ENCODE peak calls at places on chromosomes 13 and 19, in four cellular contexts. C is cardiac fibroblast, W is AG10803, N is A549. U is an unnamed sample.

GRCh38 chr13:73411067-73411809 is 352.4 kb downstream of the KLF5 start:
- DNase-seq in C (no peak), W (no peak), N (peak), U (no peak)

GRCh38 chr13:114025432-114026127 is 51.7 kb upstream of the C13orf46 start:
- DNase-seq in C (peak), W (peak), N (no peak), U (no peak)

GRCh38 chr13:85724554-85725432 is 74.4 kb downstream of the SLITRK6 start:
- DNase-seq in C (no peak), W (no peak), N (no peak), U (no peak)

GRCh38 chr13:29523199-29523931 is 72.1 kb downstream of the SLC7A1 start:
- DNase-seq in C (peak), W (peak), N (no peak), U (no peak)

GRCh38 chr19:38303517-38304351 is at the start of gene C19orf33:
- DNase-seq in C (peak), W (no peak), N (peak), U (no peak)

GRCh38 chr19:50341091-50341564 is 12.0 kb upstream of the KCNC3 start:
- DNase-seq in C (no peak), W (no peak), N (no peak), U (peak)

GRCh38 chr13:44576396-44577235 is 486 bp upstream of the TSC22D1 start:
- DNase-seq in C (no peak), W (no peak), N (no peak), U (peak)

GRCh38 chr19:10713317-10713716 is 4.6 kb upstream of the DNM2 start:
- DNase-seq in C (no peak), W (no peak), N (no peak), U (no peak)

GRCh38 chr19:1674293-1674679 is 21.9 kb upstream of the TCF3 start:
- DNase-seq in C (no peak), W (no peak), N (no peak), U (no peak)

GRCh38 chr19:49602806-49603205 is 11.8 kb downstream of the PRR12 start:
- DNase-seq in C (no peak), W (no peak), N (no peak), U (no peak)

GRCh38 chr13:32783067-32783466 is 196.8 kb downstream of the PDS5B start:
- DNase-seq in C (peak), W (peak), N (no peak), U (no peak)

GRCh38 chr13:28586585-28587540 is 72.1 kb upstream of the POMP start:
- DNase-seq in C (no peak), W (no peak), N (no peak), U (no peak)

GRCh38 chr19:12676384-12676792 is 5.3 kb downstream of the DHPS start:
- DNase-seq in C (peak), W (peak), N (peak), U (peak)

GRCh38 chr13:41354416-41354815 is 43.3 kb downstream of the NAA16 start:
- DNase-seq in C (peak), W (no peak), N (no peak), U (no peak)

GRCh38 chr19:41428481-41428859 is 1.3 kb upstream of the B3GNT8 start:
- DNase-seq in C (no peak), W (no peak), N (no peak), U (no peak)

GRCh38 chr19:41425174-41426115 is 1.7 kb downstream of the B3GNT8 start:
- DNase-seq in C (no peak), W (no peak), N (no peak), U (no peak)

GRCh38 chr19:41426116-41426841 is 895 bp downstream of the B3GNT8 start:
- DNase-seq in C (no peak), W (no peak), N (no peak), U (no peak)

GRCh38 chr19:41426952-41427646 is at the start of gene B3GNT8:
- DNase-seq in C (peak), W (peak), N (no peak), U (peak)

GRCh38 chr19:41427647-41428480 is 690 bp upstream of the B3GNT8 start:
- DNase-seq in C (no peak), W (peak), N (no peak), U (peak)
- TF ChIP-seq CTCF in C (no peak), W (no peak), N (no peak), U (no peak)

DNA sequence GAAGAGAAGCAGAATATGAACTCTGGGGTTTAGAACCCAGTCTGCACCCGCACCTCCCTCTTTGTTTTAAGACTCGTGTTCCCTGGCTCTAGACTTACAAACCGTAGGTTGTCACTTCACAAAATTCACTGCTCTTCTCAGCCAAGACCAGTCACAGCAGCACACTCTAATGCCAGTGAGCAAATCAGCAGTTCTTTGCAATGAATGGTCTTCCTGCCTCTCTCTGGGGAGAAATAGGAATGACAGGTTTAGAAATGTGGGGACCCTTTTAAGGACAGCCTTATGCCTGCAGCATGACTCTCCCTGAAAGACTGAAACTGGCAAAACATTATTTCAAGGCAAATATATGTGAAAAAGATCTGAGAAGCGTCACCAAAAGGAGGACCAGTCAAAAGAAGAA is 156.9 kb downstream of the KCTD15 start:
- DNase-seq in C (no peak), W (no peak), N (no peak), U (no peak)
- TF ChIP-seq CTCF in C (no peak), W (no peak), N (no peak), U (no peak)

GRCh38 chr13:26985285-26985878 is 186.2 kb downstream of the USP12 start:
- DNase-seq in C (peak), W (peak), N (peak), U (peak)
- TF ChIP-seq CTCF in C (peak), W (peak), N (peak), U (peak)

DNA sequence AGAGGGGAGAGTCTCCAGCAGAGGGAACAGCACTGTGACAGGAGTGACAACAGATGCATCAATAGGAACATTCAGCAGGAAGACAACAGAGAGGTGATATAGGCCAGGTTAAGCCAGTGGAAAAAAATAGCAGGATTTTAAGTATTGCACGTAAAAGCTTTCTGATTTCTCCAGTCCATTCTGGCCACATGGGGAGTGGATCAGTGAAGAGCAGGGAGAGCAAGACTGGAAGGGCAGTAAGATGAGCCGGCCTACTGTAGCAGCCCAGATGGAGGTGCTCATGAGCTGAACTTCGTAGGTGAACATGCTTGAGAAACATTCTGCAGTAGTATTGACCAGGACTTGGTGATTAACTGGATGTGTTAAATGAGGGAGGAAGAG is 1.7 kb downstream of the UTP14C start:
- DNase-seq in C (no peak), W (no peak), N (no peak), U (no peak)
- TF ChIP-seq CTCF in C (no peak), W (no peak), N (no peak), U (no peak)

DNA sequence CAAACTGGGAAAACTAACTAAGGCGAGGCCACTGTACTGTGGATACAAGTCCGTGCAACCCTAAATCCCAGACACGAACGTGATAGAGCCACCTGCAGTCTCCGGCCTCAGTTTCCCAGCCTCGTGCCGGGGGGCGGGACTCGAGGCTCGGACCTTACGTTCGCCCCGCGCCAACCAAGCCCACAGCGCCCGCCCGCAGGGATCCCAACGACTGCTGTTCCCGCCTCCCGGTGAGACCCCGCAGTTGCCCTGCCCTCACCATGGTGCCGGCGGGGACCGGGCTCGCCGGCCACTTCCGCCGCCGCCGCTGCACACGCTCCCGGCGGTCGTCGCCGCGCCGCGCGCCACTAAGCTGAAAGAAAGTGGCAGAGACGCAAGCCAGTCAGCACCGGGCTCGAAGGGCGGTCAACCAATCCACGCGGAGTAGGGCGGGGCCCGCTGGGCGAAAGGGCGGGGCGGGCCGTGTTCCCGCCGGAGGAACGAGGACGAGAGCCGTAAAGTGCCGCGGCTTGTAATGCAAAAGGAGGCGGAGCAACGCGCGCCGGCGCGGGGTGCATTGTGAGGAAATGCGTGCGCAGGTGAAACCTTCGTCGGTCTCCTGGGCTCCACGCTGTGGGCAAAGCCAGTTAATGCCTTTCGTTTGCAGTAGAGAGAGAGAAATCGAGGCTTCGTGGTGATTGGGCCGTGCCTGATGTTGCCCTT is at the start of gene LSM4:
- DNase-seq in C (peak), W (peak), N (peak), U (peak)
- TF ChIP-seq CTCF in C (no peak), W (peak), N (no peak), U (peak)

GRCh38 chr19:51926784-51927741 is at the start of gene ZNF613:
- DNase-seq in C (peak), W (peak), N (peak), U (peak)
- TF ChIP-seq CTCF in C (peak), W (peak), N (no peak), U (no peak)

GRCh38 chr13:90732049-90732448 is 615.4 kb upstream of the MIR17HG start:
- DNase-seq in C (no peak), W (no peak), N (peak), U (no peak)
- TF ChIP-seq CTCF in C (no peak), W (peak), N (no peak), U (no peak)

U was measured in GM10248.